ENCODE peak calls at places on chromosomes 16 and 17, in five cellular contexts. One of them, this sample, is unnamed.

GRCh38 chr17:79916506-79916905 is 77.3 kb upstream of the CBX4 start:
- DNase-seq in heart left ventricle: no peak
- DNase-seq in brain microvascular endothelial cell: no peak
- DNase-seq in GM12864: no peak
- DNase-seq in DND-41: no peak
- DNase-seq in this sample: no peak

GRCh38 chr17:17057057-17057551 is 14.8 kb downstream of the MPRIP start:
- DNase-seq in DND-41: no peak
- DNase-seq in heart left ventricle: peak; percentile 18
- DNase-seq in GM12864: no peak
- DNase-seq in brain microvascular endothelial cell: no peak
- DNase-seq in this sample: no peak

GRCh38 chr16:6643083-6643686 is 689.5 kb upstream of the RBFOX1 start:
- DNase-seq in DND-41: peak; percentile 54
- DNase-seq in brain microvascular endothelial cell: peak; percentile 69
- DNase-seq in GM12864: peak; percentile 16
- DNase-seq in heart left ventricle: no peak
- DNase-seq in this sample: peak; percentile 3

GRCh38 chr16:79599837-79600635 is 501 bp downstream of the MAF start:
- DNase-seq in brain microvascular endothelial cell: no peak
- DNase-seq in heart left ventricle: peak; percentile 71
- DNase-seq in GM12864: no peak
- DNase-seq in DND-41: peak; percentile 52
- DNase-seq in this sample: no peak

GRCh38 chr17:78378225-78379133 is at the start of gene PGS1:
- DNase-seq in DND-41: peak; percentile 82
- DNase-seq in GM12864: no peak
- DNase-seq in heart left ventricle: peak; percentile 86
- DNase-seq in brain microvascular endothelial cell: peak; percentile 52
- DNase-seq in this sample: no peak

GRCh38 chr16:28012031-28012445 is 51.5 kb downstream of the GSG1L start:
- DNase-seq in brain microvascular endothelial cell: peak; percentile 17
- DNase-seq in GM12864: no peak
- DNase-seq in heart left ventricle: no peak
- DNase-seq in DND-41: no peak
- DNase-seq in this sample: no peak

GRCh38 chr16:87012954-87013938 is 303.9 kb downstream of the C16orf95 start:
- DNase-seq in brain microvascular endothelial cell: no peak
- DNase-seq in GM12864: no peak
- DNase-seq in heart left ventricle: peak; percentile 50
- DNase-seq in DND-41: no peak
- DNase-seq in this sample: no peak

GRCh38 chr17:80006339-80006720 is 29.3 kb downstream of the TBC1D16 start:
- DNase-seq in DND-41: no peak
- DNase-seq in GM12864: no peak
- DNase-seq in heart left ventricle: no peak
- DNase-seq in brain microvascular endothelial cell: no peak
- DNase-seq in this sample: no peak

GRCh38 chr17:62653831-62654829 is 26.7 kb downstream of the MRC2 start:
- DNase-seq in brain microvascular endothelial cell: no peak
- DNase-seq in DND-41: no peak
- DNase-seq in GM12864: no peak
- DNase-seq in heart left ventricle: peak; percentile 80
- DNase-seq in this sample: no peak

GRCh38 chr16:84069540-84069939 is 26.9 kb upstream of the SLC38A8 start:
- DNase-seq in heart left ventricle: no peak
- DNase-seq in brain microvascular endothelial cell: no peak
- DNase-seq in DND-41: no peak
- DNase-seq in GM12864: no peak
- DNase-seq in this sample: no peak

GRCh38 chr17:82073446-82073845 is 7.8 kb upstream of the DUS1L start:
- DNase-seq in heart left ventricle: no peak
- DNase-seq in DND-41: no peak
- DNase-seq in brain microvascular endothelial cell: no peak
- DNase-seq in GM12864: no peak
- DNase-seq in this sample: no peak

GRCh38 chr17:21525464-21526130 is 149.4 kb downstream of the KCNJ12 start:
- DNase-seq in DND-41: no peak
- DNase-seq in heart left ventricle: no peak
- DNase-seq in GM12864: no peak
- DNase-seq in brain microvascular endothelial cell: no peak
- DNase-seq in this sample: no peak

GRCh38 chr17:47252766-47253512 is 688 bp upstream of the ITGB3 start:
- DNase-seq in brain microvascular endothelial cell: no peak
- DNase-seq in GM12864: no peak
- DNase-seq in DND-41: no peak
- DNase-seq in heart left ventricle: no peak
- DNase-seq in this sample: no peak

GRCh38 chr16:21101631-21102420 is 48.8 kb downstream of the DNAH3 start:
- DNase-seq in brain microvascular endothelial cell: peak; percentile 18
- DNase-seq in DND-41: peak; percentile 20
- DNase-seq in heart left ventricle: no peak
- DNase-seq in GM12864: no peak
- DNase-seq in this sample: no peak

GRCh38 chr16:30562021-30562420 is 3.8 kb upstream of the ZNF764 start:
- DNase-seq in brain microvascular endothelial cell: no peak
- DNase-seq in heart left ventricle: no peak
- DNase-seq in GM12864: no peak
- DNase-seq in DND-41: no peak
- DNase-seq in this sample: no peak
- TF ChIP-seq CTCF in brain microvascular endothelial cell: no peak
- TF ChIP-seq CTCF in heart left ventricle: no peak
- TF ChIP-seq CTCF in GM12864: no peak
- TF ChIP-seq CTCF in DND-41: no peak
- TF ChIP-seq CTCF in this sample: no peak

GRCh38 chr16:55499281-55499680 is 9.6 kb upstream of the LPCAT2 start:
- DNase-seq in heart left ventricle: no peak
- DNase-seq in DND-41: no peak
- DNase-seq in GM12864: no peak
- DNase-seq in brain microvascular endothelial cell: no peak
- DNase-seq in this sample: no peak
- H3K4me3 ChIP-seq in heart left ventricle: no peak overlapping the region
- H3K4me3 ChIP-seq in DND-41: no peak overlapping the region
- H3K4me3 ChIP-seq in GM12864: no peak overlapping the region
- H3K4me3 ChIP-seq in brain microvascular endothelial cell: no peak overlapping the region
- H3K4me3 ChIP-seq in this sample: no peak overlapping the region

GRCh38 chr17:22695228-22695619 is 1002.9 kb downstream of the KCNJ18 start:
- DNase-seq in heart left ventricle: no peak
- DNase-seq in DND-41: no peak
- DNase-seq in brain microvascular endothelial cell: no peak
- DNase-seq in GM12864: no peak
- DNase-seq in this sample: no peak

GRCh38 chr17:22692066-22692800 is 999.9 kb downstream of the KCNJ18 start:
- DNase-seq in DND-41: no peak
- DNase-seq in brain microvascular endothelial cell: no peak
- DNase-seq in GM12864: no peak
- DNase-seq in heart left ventricle: no peak
- DNase-seq in this sample: no peak

GRCh38 chr17:22692801-22693171 is 1000.5 kb downstream of the KCNJ18 start:
- DNase-seq in DND-41: no peak
- DNase-seq in brain microvascular endothelial cell: no peak
- DNase-seq in heart left ventricle: no peak
- DNase-seq in GM12864: no peak
- DNase-seq in this sample: no peak

DNA sequence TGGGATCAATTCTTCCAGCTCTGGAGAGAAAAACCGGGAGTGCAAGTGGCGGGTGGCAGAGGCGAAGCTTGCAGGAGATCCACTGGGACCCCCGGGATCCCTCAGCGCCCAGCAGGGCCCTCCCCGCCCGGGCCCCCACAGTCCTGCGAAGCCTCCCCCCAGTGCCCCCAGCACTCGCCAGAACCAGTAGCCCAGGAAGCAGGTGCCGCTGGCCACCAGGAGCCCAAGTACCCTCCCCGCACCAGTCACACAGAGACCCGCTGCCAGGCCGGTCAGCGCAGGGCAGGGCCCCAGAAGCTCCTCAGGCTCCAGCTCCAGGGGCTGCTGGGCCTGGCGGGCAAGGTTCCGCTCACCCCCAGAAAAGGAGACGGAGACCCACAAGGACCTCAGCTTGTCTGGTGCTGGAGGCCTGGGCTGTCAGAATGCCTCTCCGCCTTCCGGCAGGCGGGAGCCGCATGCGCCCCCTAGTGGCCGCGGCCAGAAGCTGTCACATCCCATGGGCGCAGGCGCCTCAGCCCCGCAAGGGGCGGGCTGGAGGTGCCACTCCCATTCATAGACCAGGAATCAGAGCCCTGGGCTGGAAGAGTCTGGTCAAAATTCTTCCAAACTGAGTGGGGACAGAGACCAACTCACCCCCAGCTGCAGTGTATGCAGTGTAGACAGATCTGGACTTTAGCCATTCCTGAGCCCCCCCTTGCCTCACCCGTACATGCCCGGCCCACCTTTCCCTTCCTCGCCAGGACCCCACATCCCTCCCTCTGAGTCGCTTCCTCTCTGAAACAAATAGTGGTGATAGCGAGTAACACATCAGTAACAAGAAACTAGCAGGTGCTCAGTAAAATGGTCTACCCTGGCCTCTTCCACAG is 1002.3 kb downstream of the KCNJ18 start:
- DNase-seq in DND-41: no peak
- DNase-seq in GM12864: no peak
- DNase-seq in heart left ventricle: no peak
- DNase-seq in brain microvascular endothelial cell: no peak
- DNase-seq in this sample: no peak
- TF ChIP-seq CTCF in DND-41: peak; percentile 32
- TF ChIP-seq CTCF in GM12864: peak; percentile 46
- TF ChIP-seq CTCF in heart left ventricle: no peak
- TF ChIP-seq CTCF in brain microvascular endothelial cell: no peak
- TF ChIP-seq CTCF in this sample: no peak

DNA sequence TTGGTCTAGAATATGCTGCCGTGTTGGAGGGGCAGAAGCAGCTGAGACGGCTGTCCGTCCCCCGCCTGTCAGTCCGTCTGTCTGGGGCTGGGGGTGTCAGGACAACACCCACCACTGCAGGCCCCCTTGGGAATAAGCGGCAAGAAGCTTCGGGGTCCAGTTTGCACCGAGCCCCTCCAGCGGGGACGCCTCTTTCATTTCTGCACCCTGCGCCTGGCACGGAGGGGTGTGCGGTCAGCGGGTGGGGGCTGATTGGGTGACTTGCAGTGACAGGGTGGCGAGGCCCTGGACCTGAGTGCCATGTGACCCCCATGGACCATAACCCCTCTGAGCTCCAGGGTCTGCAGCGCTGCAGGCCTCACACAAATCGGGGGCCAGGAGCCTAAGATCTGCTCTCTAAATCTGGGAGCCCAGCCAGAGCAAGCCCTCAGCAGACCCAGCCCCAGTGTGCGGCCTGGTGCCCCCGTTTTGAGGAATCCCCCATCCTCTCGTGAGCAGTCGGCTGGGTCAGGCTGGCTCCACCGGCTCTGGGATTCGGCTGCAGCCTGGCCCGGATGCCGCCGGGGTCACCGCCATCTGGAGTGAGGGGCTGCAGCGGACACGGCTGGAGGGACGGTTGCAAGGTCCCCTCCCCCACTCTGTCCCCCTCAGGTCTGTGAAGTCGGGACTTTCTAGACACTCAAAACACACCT is 8.3 kb downstream of the CBFA2T3 start:
- DNase-seq in heart left ventricle: no peak
- DNase-seq in GM12864: no peak
- DNase-seq in brain microvascular endothelial cell: no peak
- DNase-seq in DND-41: no peak
- DNase-seq in this sample: no peak
- H3K4me3 ChIP-seq in heart left ventricle: no peak overlapping the region
- H3K4me3 ChIP-seq in GM12864: peak overlapping the region; percentile 27
- H3K4me3 ChIP-seq in brain microvascular endothelial cell: no peak overlapping the region
- H3K4me3 ChIP-seq in DND-41: no peak overlapping the region
- H3K4me3 ChIP-seq in this sample: no peak overlapping the region

DNA sequence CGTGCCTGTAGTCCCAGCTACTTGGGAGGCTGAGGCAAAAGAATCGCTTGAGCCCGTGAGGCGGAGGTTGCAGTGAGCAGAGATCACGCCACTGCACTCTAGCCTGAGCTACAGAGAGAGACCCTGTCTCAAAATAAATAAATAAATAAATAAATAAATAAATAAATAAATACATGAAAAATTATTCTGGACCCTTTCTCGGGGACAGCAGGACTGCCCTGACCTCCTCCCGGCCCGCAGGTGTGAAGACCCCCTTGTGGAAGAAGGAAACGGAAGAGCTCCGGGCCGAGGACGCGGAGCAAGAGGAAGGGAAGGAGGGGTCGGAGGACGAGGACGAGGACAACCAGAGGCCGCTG is 3.1 kb downstream of the C17orf50 start:
- DNase-seq in DND-41: no peak
- DNase-seq in heart left ventricle: no peak
- DNase-seq in brain microvascular endothelial cell: no peak
- DNase-seq in GM12864: no peak
- DNase-seq in this sample: no peak
- TF ChIP-seq CTCF in DND-41: no peak
- TF ChIP-seq CTCF in heart left ventricle: no peak
- TF ChIP-seq CTCF in brain microvascular endothelial cell: no peak
- TF ChIP-seq CTCF in GM12864: no peak
- TF ChIP-seq CTCF in this sample: no peak

GRCh38 chr17:58491510-58492045 is 3.4 kb upstream of the HSF5 start:
- DNase-seq in heart left ventricle: no peak
- DNase-seq in brain microvascular endothelial cell: no peak
- DNase-seq in DND-41: no peak
- DNase-seq in GM12864: no peak
- DNase-seq in this sample: no peak

GRCh38 chr17:58492238-58493121 is 4.3 kb upstream of the HSF5 start:
- DNase-seq in DND-41: no peak
- DNase-seq in GM12864: no peak
- DNase-seq in heart left ventricle: no peak
- DNase-seq in brain microvascular endothelial cell: peak; percentile 24
- DNase-seq in this sample: no peak

GRCh38 chr17:58484600-58484999 is 3.6 kb downstream of the HSF5 start:
- DNase-seq in DND-41: no peak
- DNase-seq in brain microvascular endothelial cell: no peak
- DNase-seq in heart left ventricle: no peak
- DNase-seq in GM12864: no peak
- DNase-seq in this sample: no peak

GRCh38 chr17:58488428-58488890 is 251 bp upstream of the HSF5 start:
- DNase-seq in brain microvascular endothelial cell: no peak
- DNase-seq in DND-41: no peak
- DNase-seq in GM12864: no peak
- DNase-seq in heart left ventricle: no peak
- DNase-seq in this sample: no peak

GRCh38 chr17:58487589-58488427 is at the start of gene HSF5:
- DNase-seq in brain microvascular endothelial cell: no peak
- DNase-seq in heart left ventricle: no peak
- DNase-seq in DND-41: no peak
- DNase-seq in GM12864: no peak
- DNase-seq in this sample: no peak
- H3K4me3 ChIP-seq in brain microvascular endothelial cell: peak within 1 kb of the TSS; percentile 31
- H3K4me3 ChIP-seq in heart left ventricle: no peak within 1 kb of the TSS
- H3K4me3 ChIP-seq in DND-41: no peak within 1 kb of the TSS
- H3K4me3 ChIP-seq in GM12864: no peak within 1 kb of the TSS
- H3K4me3 ChIP-seq in this sample: no peak within 1 kb of the TSS

GRCh38 chr17:49117581-49118230 is 14.9 kb upstream of the B4GALNT2 start:
- DNase-seq in DND-41: no peak
- DNase-seq in heart left ventricle: no peak
- DNase-seq in GM12864: no peak
- DNase-seq in brain microvascular endothelial cell: no peak
- DNase-seq in this sample: no peak
- TF ChIP-seq CTCF in DND-41: no peak
- TF ChIP-seq CTCF in heart left ventricle: no peak
- TF ChIP-seq CTCF in GM12864: no peak
- TF ChIP-seq CTCF in brain microvascular endothelial cell: no peak
- TF ChIP-seq CTCF in this sample: no peak

GRCh38 chr16:81440888-81441663 is 3.5 kb upstream of the CMIP start:
- DNase-seq in brain microvascular endothelial cell: no peak
- DNase-seq in heart left ventricle: no peak
- DNase-seq in GM12864: no peak
- DNase-seq in DND-41: no peak
- DNase-seq in this sample: no peak
- H3K4me3 ChIP-seq in brain microvascular endothelial cell: no peak overlapping the region
- H3K4me3 ChIP-seq in heart left ventricle: no peak overlapping the region
- H3K4me3 ChIP-seq in GM12864: no peak overlapping the region
- H3K4me3 ChIP-seq in DND-41: no peak overlapping the region
- H3K4me3 ChIP-seq in this sample: no peak overlapping the region

This sample was measured in AG04449.